ENCODE peak calls at places on chromosomes 13 and 19, in nine cellular contexts. One of them, this sample, is unnamed. For H3K27me3, the result is how much of the 10 kb centered on the place peaks cover.

GRCh38 chr13:105982219-105982618 is 553.2 kb downstream of the EFNB2 start:
- DNase-seq in pancreas: no peak
- DNase-seq in Peyer's patch: no peak
- DNase-seq in SK-N-SH: no peak
- DNase-seq in dorsolateral prefrontal cortex: no peak
- DNase-seq in CD4-positive, CD25-positive, alpha-beta regulatory T cell: no peak
- DNase-seq in MM.1S: no peak
- DNase-seq in cardiac muscle cell: no peak
- DNase-seq in mammary epithelial cell: no peak
- DNase-seq in this sample: no peak

GRCh38 chr13:44664308-44664707 is 88.2 kb upstream of the TSC22D1 start:
- DNase-seq in cardiac muscle cell: no peak
- DNase-seq in pancreas: no peak
- DNase-seq in dorsolateral prefrontal cortex: no peak
- DNase-seq in CD4-positive, CD25-positive, alpha-beta regulatory T cell: no peak
- DNase-seq in MM.1S: no peak
- DNase-seq in mammary epithelial cell: no peak
- DNase-seq in SK-N-SH: no peak
- DNase-seq in Peyer's patch: no peak
- DNase-seq in this sample: no peak

GRCh38 chr13:111565400-111565799 is 245.0 kb downstream of the TEX29 start:
- DNase-seq in Peyer's patch: no peak
- DNase-seq in mammary epithelial cell: no peak
- DNase-seq in dorsolateral prefrontal cortex: no peak
- DNase-seq in SK-N-SH: no peak
- DNase-seq in CD4-positive, CD25-positive, alpha-beta regulatory T cell: no peak
- DNase-seq in MM.1S: no peak
- DNase-seq in cardiac muscle cell: no peak
- DNase-seq in pancreas: no peak
- DNase-seq in this sample: no peak

GRCh38 chr13:46339035-46339666 is 47.9 kb downstream of the RUBCNL start:
- DNase-seq in CD4-positive, CD25-positive, alpha-beta regulatory T cell: no peak
- DNase-seq in pancreas: no peak
- DNase-seq in cardiac muscle cell: peak
- DNase-seq in Peyer's patch: peak
- DNase-seq in MM.1S: no peak
- DNase-seq in SK-N-SH: no peak
- DNase-seq in dorsolateral prefrontal cortex: no peak
- DNase-seq in mammary epithelial cell: peak
- DNase-seq in this sample: no peak

GRCh38 chr13:42274386-42275097 is 2.6 kb downstream of the AKAP11 start:
- DNase-seq in Peyer's patch: no peak
- DNase-seq in SK-N-SH: no peak
- DNase-seq in CD4-positive, CD25-positive, alpha-beta regulatory T cell: no peak
- DNase-seq in cardiac muscle cell: no peak
- DNase-seq in MM.1S: no peak
- DNase-seq in dorsolateral prefrontal cortex: no peak
- DNase-seq in mammary epithelial cell: no peak
- DNase-seq in pancreas: no peak
- DNase-seq in this sample: no peak

GRCh38 chr19:10567696-10568443 is 909 bp downstream of the CDKN2D start:
- DNase-seq in MM.1S: no peak
- DNase-seq in Peyer's patch: peak
- DNase-seq in CD4-positive, CD25-positive, alpha-beta regulatory T cell: no peak
- DNase-seq in pancreas: no peak
- DNase-seq in cardiac muscle cell: no peak
- DNase-seq in mammary epithelial cell: no peak
- DNase-seq in dorsolateral prefrontal cortex: no peak
- DNase-seq in SK-N-SH: no peak
- DNase-seq in this sample: no peak

GRCh38 chr13:46721054-46721453 is 75.9 kb downstream of the ESD start:
- DNase-seq in pancreas: no peak
- DNase-seq in mammary epithelial cell: peak
- DNase-seq in CD4-positive, CD25-positive, alpha-beta regulatory T cell: peak
- DNase-seq in cardiac muscle cell: peak
- DNase-seq in Peyer's patch: peak
- DNase-seq in SK-N-SH: peak
- DNase-seq in MM.1S: peak
- DNase-seq in dorsolateral prefrontal cortex: no peak
- DNase-seq in this sample: peak

GRCh38 chr19:49064768-49065611 is at the start of gene NTF4:
- DNase-seq in cardiac muscle cell: peak
- DNase-seq in CD4-positive, CD25-positive, alpha-beta regulatory T cell: no peak
- DNase-seq in dorsolateral prefrontal cortex: no peak
- DNase-seq in pancreas: peak
- DNase-seq in mammary epithelial cell: peak
- DNase-seq in Peyer's patch: no peak
- DNase-seq in MM.1S: no peak
- DNase-seq in SK-N-SH: peak
- DNase-seq in this sample: no peak

GRCh38 chr13:60583911-60584753 is 187.1 kb downstream of the TDRD3 start:
- DNase-seq in SK-N-SH: no peak
- DNase-seq in CD4-positive, CD25-positive, alpha-beta regulatory T cell: no peak
- DNase-seq in MM.1S: no peak
- DNase-seq in pancreas: no peak
- DNase-seq in Peyer's patch: no peak
- DNase-seq in mammary epithelial cell: peak
- DNase-seq in cardiac muscle cell: peak
- DNase-seq in dorsolateral prefrontal cortex: no peak
- DNase-seq in this sample: no peak

GRCh38 chr19:39401549-39402416 is 4.9 kb upstream of the ZFP36 start:
- DNase-seq in Peyer's patch: peak
- DNase-seq in MM.1S: peak
- DNase-seq in SK-N-SH: no peak
- DNase-seq in pancreas: peak
- DNase-seq in mammary epithelial cell: peak
- DNase-seq in cardiac muscle cell: peak
- DNase-seq in CD4-positive, CD25-positive, alpha-beta regulatory T cell: peak
- DNase-seq in dorsolateral prefrontal cortex: peak
- DNase-seq in this sample: peak

GRCh38 chr19:47134533-47134932 is 3.9 kb downstream of the SAE1 start:
- DNase-seq in cardiac muscle cell: no peak
- DNase-seq in SK-N-SH: no peak
- DNase-seq in CD4-positive, CD25-positive, alpha-beta regulatory T cell: no peak
- DNase-seq in mammary epithelial cell: no peak
- DNase-seq in pancreas: no peak
- DNase-seq in Peyer's patch: no peak
- DNase-seq in dorsolateral prefrontal cortex: no peak
- DNase-seq in MM.1S: no peak
- DNase-seq in this sample: no peak
- H3K27ac ChIP-seq in cardiac muscle cell: peak
- H3K27ac ChIP-seq in SK-N-SH: no peak
- H3K27ac ChIP-seq in CD4-positive, CD25-positive, alpha-beta regulatory T cell: no peak
- H3K27ac ChIP-seq in mammary epithelial cell: no peak
- H3K27ac ChIP-seq in pancreas: no peak
- H3K27ac ChIP-seq in Peyer's patch: no peak
- H3K27ac ChIP-seq in dorsolateral prefrontal cortex: no peak
- H3K27ac ChIP-seq in MM.1S: no peak
- H3K27ac ChIP-seq in this sample: no peak

GRCh38 chr19:8209965-8210659 is 942 bp downstream of the CERS4 start:
- DNase-seq in cardiac muscle cell: no peak
- DNase-seq in dorsolateral prefrontal cortex: no peak
- DNase-seq in mammary epithelial cell: no peak
- DNase-seq in pancreas: no peak
- DNase-seq in Peyer's patch: no peak
- DNase-seq in MM.1S: no peak
- DNase-seq in CD4-positive, CD25-positive, alpha-beta regulatory T cell: no peak
- DNase-seq in SK-N-SH: no peak
- DNase-seq in this sample: no peak

GRCh38 chr19:8212212-8212611 is 3.0 kb downstream of the CERS4 start:
- DNase-seq in CD4-positive, CD25-positive, alpha-beta regulatory T cell: no peak
- DNase-seq in Peyer's patch: no peak
- DNase-seq in cardiac muscle cell: no peak
- DNase-seq in dorsolateral prefrontal cortex: peak
- DNase-seq in mammary epithelial cell: no peak
- DNase-seq in MM.1S: no peak
- DNase-seq in SK-N-SH: no peak
- DNase-seq in pancreas: no peak
- DNase-seq in this sample: no peak

GRCh38 chr19:8208710-8209110 is 460 bp upstream of the CERS4 start:
- DNase-seq in MM.1S: no peak
- DNase-seq in SK-N-SH: no peak
- DNase-seq in mammary epithelial cell: no peak
- DNase-seq in cardiac muscle cell: no peak
- DNase-seq in dorsolateral prefrontal cortex: no peak
- DNase-seq in pancreas: no peak
- DNase-seq in CD4-positive, CD25-positive, alpha-beta regulatory T cell: no peak
- DNase-seq in Peyer's patch: no peak
- DNase-seq in this sample: no peak

GRCh38 chr19:8209111-8209964 is at the start of gene CERS4:
- DNase-seq in cardiac muscle cell: peak
- DNase-seq in dorsolateral prefrontal cortex: peak
- DNase-seq in Peyer's patch: peak
- DNase-seq in pancreas: peak
- DNase-seq in SK-N-SH: peak
- DNase-seq in mammary epithelial cell: no peak
- DNase-seq in CD4-positive, CD25-positive, alpha-beta regulatory T cell: peak
- DNase-seq in MM.1S: no peak
- DNase-seq in this sample: peak

GRCh38 chr19:8210660-8211101 is 1.5 kb downstream of the CERS4 start:
- DNase-seq in pancreas: no peak
- DNase-seq in SK-N-SH: no peak
- DNase-seq in MM.1S: no peak
- DNase-seq in CD4-positive, CD25-positive, alpha-beta regulatory T cell: no peak
- DNase-seq in cardiac muscle cell: no peak
- DNase-seq in mammary epithelial cell: no peak
- DNase-seq in Peyer's patch: peak
- DNase-seq in dorsolateral prefrontal cortex: no peak
- DNase-seq in this sample: no peak
- H3K4me3 ChIP-seq in pancreas: peak
- H3K4me3 ChIP-seq in SK-N-SH: peak
- H3K4me3 ChIP-seq in MM.1S: no peak
- H3K4me3 ChIP-seq in CD4-positive, CD25-positive, alpha-beta regulatory T cell: peak
- H3K4me3 ChIP-seq in cardiac muscle cell: peak
- H3K4me3 ChIP-seq in mammary epithelial cell: no peak
- H3K4me3 ChIP-seq in Peyer's patch: peak
- H3K4me3 ChIP-seq in dorsolateral prefrontal cortex: peak
- H3K4me3 ChIP-seq in this sample: peak

GRCh38 chr19:6503407-6504201 is 1.5 kb upstream of the TUBB4A start:
- DNase-seq in mammary epithelial cell: no peak
- DNase-seq in dorsolateral prefrontal cortex: no peak
- DNase-seq in CD4-positive, CD25-positive, alpha-beta regulatory T cell: no peak
- DNase-seq in SK-N-SH: no peak
- DNase-seq in pancreas: no peak
- DNase-seq in Peyer's patch: no peak
- DNase-seq in MM.1S: no peak
- DNase-seq in cardiac muscle cell: no peak
- DNase-seq in this sample: no peak

GRCh38 chr19:6499052-6499790 is 2.9 kb downstream of the TUBB4A start:
- DNase-seq in mammary epithelial cell: no peak
- DNase-seq in pancreas: no peak
- DNase-seq in dorsolateral prefrontal cortex: no peak
- DNase-seq in SK-N-SH: no peak
- DNase-seq in Peyer's patch: no peak
- DNase-seq in MM.1S: no peak
- DNase-seq in cardiac muscle cell: no peak
- DNase-seq in CD4-positive, CD25-positive, alpha-beta regulatory T cell: no peak
- DNase-seq in this sample: no peak

GRCh38 chr19:6498294-6499036 is 3.6 kb downstream of the TUBB4A start:
- DNase-seq in mammary epithelial cell: no peak
- DNase-seq in MM.1S: no peak
- DNase-seq in SK-N-SH: no peak
- DNase-seq in cardiac muscle cell: no peak
- DNase-seq in CD4-positive, CD25-positive, alpha-beta regulatory T cell: no peak
- DNase-seq in dorsolateral prefrontal cortex: no peak
- DNase-seq in Peyer's patch: no peak
- DNase-seq in pancreas: no peak
- DNase-seq in this sample: no peak

GRCh38 chr19:6500837-6501739 is 1.0 kb downstream of the TUBB4A start:
- DNase-seq in MM.1S: no peak
- DNase-seq in CD4-positive, CD25-positive, alpha-beta regulatory T cell: no peak
- DNase-seq in cardiac muscle cell: no peak
- DNase-seq in mammary epithelial cell: no peak
- DNase-seq in SK-N-SH: no peak
- DNase-seq in pancreas: no peak
- DNase-seq in dorsolateral prefrontal cortex: no peak
- DNase-seq in Peyer's patch: no peak
- DNase-seq in this sample: no peak

DNA sequence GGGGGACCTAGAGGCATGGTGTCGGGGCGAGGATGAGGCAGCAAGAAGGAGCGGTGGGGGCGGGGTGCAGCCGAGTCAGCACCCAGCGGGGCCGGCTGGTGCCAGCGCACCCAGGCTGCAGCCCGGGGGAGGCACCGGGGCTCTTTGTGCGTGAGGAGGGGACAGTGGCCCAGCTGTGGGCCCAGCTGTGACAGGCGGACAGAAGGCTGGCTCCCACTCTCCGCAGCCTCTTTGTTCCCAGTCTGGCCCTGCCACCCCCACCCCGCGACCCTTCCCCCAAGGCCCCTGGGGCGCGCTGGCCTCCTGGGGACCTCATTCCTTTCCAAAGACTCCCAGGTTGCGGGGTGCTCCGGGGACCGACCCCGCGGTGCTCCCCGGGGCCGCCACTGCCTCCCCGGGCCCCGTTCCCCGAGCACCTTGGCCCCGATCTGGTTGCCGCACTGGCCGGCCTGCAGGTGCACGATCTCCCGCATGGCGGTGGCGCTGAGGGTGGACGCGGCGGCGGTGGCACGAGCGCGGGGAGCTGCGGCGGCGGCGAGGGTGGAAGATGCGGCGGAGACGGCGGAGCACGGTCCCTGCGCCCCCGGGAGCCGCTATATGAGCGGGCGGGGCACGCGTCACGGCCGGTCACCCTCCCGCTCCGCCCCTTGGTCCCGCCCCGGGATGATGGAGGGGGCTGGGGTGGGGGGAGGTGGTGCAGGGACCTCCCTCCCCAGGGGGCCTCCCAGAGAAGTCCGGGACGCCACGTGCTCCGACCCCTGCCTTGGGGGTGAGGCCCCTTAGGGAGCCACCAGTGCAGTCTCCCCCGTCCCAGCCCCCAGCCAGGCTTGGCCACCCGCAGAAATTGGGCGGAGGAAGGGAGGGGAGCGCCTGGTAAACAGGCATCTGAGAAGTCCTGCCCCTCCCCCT is at the start of gene TUBB4A:
- DNase-seq in mammary epithelial cell: no peak
- DNase-seq in CD4-positive, CD25-positive, alpha-beta regulatory T cell: no peak
- DNase-seq in cardiac muscle cell: no peak
- DNase-seq in dorsolateral prefrontal cortex: peak
- DNase-seq in MM.1S: no peak
- DNase-seq in SK-N-SH: peak
- DNase-seq in pancreas: peak
- DNase-seq in Peyer's patch: peak
- DNase-seq in this sample: peak
- H3K27me3 ChIP-seq in mammary epithelial cell: under half
- H3K27me3 ChIP-seq in CD4-positive, CD25-positive, alpha-beta regulatory T cell: under half
- H3K27me3 ChIP-seq in cardiac muscle cell: under half
- H3K27me3 ChIP-seq in dorsolateral prefrontal cortex: under half
- H3K27me3 ChIP-seq in MM.1S: half or more
- H3K27me3 ChIP-seq in SK-N-SH: under half
- H3K27me3 ChIP-seq in pancreas: under half
- H3K27me3 ChIP-seq in Peyer's patch: under half
- H3K27me3 ChIP-seq in this sample: under half

DNA sequence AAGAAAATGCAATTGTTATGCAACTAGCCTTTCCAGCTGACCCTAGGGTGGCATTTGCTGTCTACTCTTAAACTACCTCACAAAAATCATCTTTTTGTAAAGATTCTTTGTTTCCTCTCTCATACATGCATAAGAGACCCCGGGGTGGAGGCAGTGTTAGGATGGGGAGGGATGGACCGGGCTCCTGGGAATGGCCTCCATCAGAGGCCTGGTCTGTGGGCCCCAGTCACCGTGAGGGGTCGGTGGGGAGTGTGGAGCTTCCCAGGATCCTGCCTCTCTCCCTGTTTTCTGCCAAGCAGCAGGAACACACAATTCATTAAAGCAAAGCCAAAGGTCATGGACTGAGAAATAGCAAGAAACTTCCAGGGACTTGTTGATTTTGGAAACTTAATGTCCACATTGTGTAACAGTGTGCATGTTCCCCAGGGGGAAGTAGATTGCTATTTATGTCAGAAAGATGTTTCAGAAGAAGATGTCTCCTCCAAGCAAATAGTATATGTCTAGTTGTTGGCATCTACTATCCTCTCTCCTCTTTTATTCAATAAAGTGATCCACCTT is 241.4 kb downstream of the ENOX1 start:
- DNase-seq in Peyer's patch: no peak
- DNase-seq in dorsolateral prefrontal cortex: no peak
- DNase-seq in MM.1S: no peak
- DNase-seq in cardiac muscle cell: peak
- DNase-seq in CD4-positive, CD25-positive, alpha-beta regulatory T cell: no peak
- DNase-seq in mammary epithelial cell: no peak
- DNase-seq in SK-N-SH: no peak
- DNase-seq in pancreas: no peak
- DNase-seq in this sample: no peak
- H3K27ac ChIP-seq in Peyer's patch: no peak
- H3K27ac ChIP-seq in dorsolateral prefrontal cortex: no peak
- H3K27ac ChIP-seq in MM.1S: no peak
- H3K27ac ChIP-seq in cardiac muscle cell: peak
- H3K27ac ChIP-seq in CD4-positive, CD25-positive, alpha-beta regulatory T cell: no peak
- H3K27ac ChIP-seq in mammary epithelial cell: no peak
- H3K27ac ChIP-seq in SK-N-SH: no peak
- H3K27ac ChIP-seq in pancreas: no peak
- H3K27ac ChIP-seq in this sample: no peak

This sample was measured in CD8-positive, alpha-beta memory T cell.